ENCODE peak calls at places on chromosomes 4 and X, in nine cellular contexts. Z, O, X, H, W, J, D, Q and P are unnamed samples.
A peak's percentile ranks its signal among the peaks of the same experiment; 100 is the strongest.

GRCh38 chr4:165118256-165118909 is 5.7 kb upstream of the TMEM192 start:
- DNase-seq in X (no peak), Q (no peak), O (no peak), D (no peak), H (no peak), J (no peak), W (no peak), Z (no peak), P (no peak)

GRCh38 chr4:140052050-140052449 is 101.9 kb downstream of the MAML3 start:
- DNase-seq in O (no peak), Q (peak; percentile 59), Z (no peak), X (no peak), W (no peak), J (no peak), D (peak; percentile 60), H (peak; percentile 50), P (no peak)

GRCh38 chrX:12548746-12549145 is 242.5 kb upstream of the PRPS2 start:
- DNase-seq in W (no peak), H (no peak), J (no peak), O (no peak), X (no peak), D (no peak), Q (no peak), Z (no peak), P (no peak)

GRCh38 chr4:139522457-139522856 is 33.6 kb downstream of the SETD7 start:
- DNase-seq in X (no peak), O (no peak), Z (no peak), W (no peak), D (no peak), Q (no peak), H (no peak), J (no peak), P (no peak)

GRCh38 chrX:1224954-1225353 is 12.5 kb upstream of the CRLF2 start:
- DNase-seq in O (peak; percentile 5), D (no peak), Z (no peak), W (no peak), J (no peak), Q (no peak), X (no peak), H (no peak), P (no peak)

GRCh38 chrX:10615931-10616780 is 4.2 kb downstream of the MID1 start:
- DNase-seq in Z (peak; percentile 67), H (peak; percentile 46), W (no peak), X (no peak), J (no peak), D (peak; percentile 43), O (peak; percentile 72), Q (peak; percentile 49), P (no peak)

GRCh38 chr4:103095080-103095479 is 4.6 kb downstream of the BDH2 start:
- DNase-seq in Z (no peak), O (no peak), Q (no peak), J (no peak), W (no peak), X (no peak), D (no peak), H (no peak), P (no peak)

GRCh38 chr4:26110493-26110892 is 196.5 kb downstream of the SMIM20 start:
- DNase-seq in J (no peak), W (no peak), D (no peak), H (no peak), Q (no peak), O (no peak), X (no peak), Z (no peak), P (no peak)

GRCh38 chr4:100286601-100287000 is 96.3 kb upstream of the DDIT4L start:
- DNase-seq in W (no peak), O (no peak), J (no peak), D (no peak), X (no peak), Z (no peak), H (no peak), Q (no peak), P (no peak)

GRCh38 chr4:108168672-108169562 is at the start of gene LEF1:
- DNase-seq in W (no peak), O (no peak), J (no peak), X (peak; percentile 87), D (peak; percentile 34), Z (peak; percentile 63), H (peak; percentile 33), Q (no peak), P (no peak)

GRCh38 chrX:31603411-31604120 is 531.7 kb upstream of the FTHL17 start:
- DNase-seq in W (no peak), Q (no peak), J (no peak), H (no peak), Z (no peak), D (no peak), X (no peak), O (no peak), P (no peak)

GRCh38 chr4:43163101-43163792 is 270.7 kb downstream of the GRXCR1 start:
- DNase-seq in W (no peak), H (no peak), D (no peak), O (no peak), X (no peak), Z (no peak), J (no peak), Q (no peak), P (no peak)
- TF ChIP-seq EP300 in W (no peak), H (no peak), D (no peak), O (no peak), X (no peak), Z (no peak), J (no peak), Q (no peak), P (no peak)

GRCh38 chr4:86834901-86835300 is 14.3 kb downstream of the SLC10A6 start:
- DNase-seq in J (no peak), Z (no peak), D (no peak), X (no peak), W (no peak), O (no peak), Q (no peak), H (no peak), P (no peak)

GRCh38 chr4:86825511-86825910 is 23.7 kb downstream of the SLC10A6 start:
- DNase-seq in Z (no peak), J (no peak), X (no peak), W (no peak), H (no peak), D (no peak), O (no peak), Q (no peak), P (no peak)

GRCh38 chr4:86835677-86836076 is 13.5 kb downstream of the SLC10A6 start:
- DNase-seq in J (no peak), H (no peak), Q (no peak), D (no peak), W (no peak), X (no peak), Z (no peak), O (no peak), P (no peak)

DNA sequence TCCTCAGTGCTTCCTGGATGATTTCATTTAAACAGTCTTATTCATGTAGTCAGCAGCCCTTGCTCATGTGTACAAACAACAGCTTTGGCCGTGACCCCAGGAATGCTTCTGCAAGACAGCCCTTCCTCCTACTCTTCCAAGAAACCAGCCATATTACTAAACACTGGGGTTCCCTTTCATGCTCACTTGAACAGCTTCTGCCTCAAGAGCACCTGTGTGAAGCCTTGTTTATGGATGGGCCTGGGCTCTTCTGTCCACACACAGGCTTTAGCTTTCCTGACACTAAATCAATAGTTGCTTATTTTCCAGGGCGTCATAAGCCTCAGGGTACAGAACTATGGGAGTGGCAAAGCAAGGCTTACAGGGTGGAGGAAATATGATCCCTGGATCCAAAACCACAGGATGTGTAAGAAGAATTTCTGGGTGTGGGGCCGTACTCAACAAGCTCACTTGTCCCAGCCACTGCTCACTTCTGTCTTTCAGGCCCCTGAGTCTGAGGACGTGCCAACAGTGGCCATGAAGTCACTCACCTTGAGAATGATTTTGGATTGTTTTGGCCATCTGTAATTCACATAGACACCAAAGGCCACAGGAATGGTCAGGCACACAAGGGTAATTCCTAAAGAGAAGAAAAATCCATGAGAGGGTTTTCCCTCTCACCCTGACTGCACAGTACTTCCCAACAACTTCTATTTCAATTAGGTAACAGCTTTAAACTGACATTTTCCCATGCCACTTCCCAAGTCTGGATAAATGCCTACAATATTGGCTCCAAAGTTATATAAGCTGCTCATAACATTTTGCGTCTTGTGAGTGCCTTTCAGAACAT is 17.7 kb downstream of the SLC10A6 start:
- DNase-seq in D (no peak), Q (peak; percentile 65), O (no peak), Z (no peak), H (peak; percentile 9), W (no peak), X (no peak), J (peak; percentile 6), P (no peak)
- TF ChIP-seq EP300 in D (no peak), Q (no peak), O (no peak), Z (no peak), H (no peak), W (no peak), X (no peak), J (no peak), P (no peak)

GRCh38 chr4:142278663-142279062 is 567.4 kb downstream of the INPP4B start:
- DNase-seq in H (no peak), J (no peak), W (no peak), D (no peak), X (no peak), Q (no peak), Z (no peak), O (no peak), P (no peak)

GRCh38 chr4:142284402-142285221 is 561.5 kb downstream of the INPP4B start:
- DNase-seq in Q (no peak), X (no peak), W (no peak), J (no peak), H (no peak), Z (no peak), O (no peak), D (no peak), P (no peak)

GRCh38 chr4:142281999-142282398 is 564.1 kb downstream of the INPP4B start:
- DNase-seq in Z (no peak), H (no peak), W (no peak), O (no peak), D (no peak), J (no peak), Q (no peak), X (no peak), P (no peak)

GRCh38 chr4:142285222-142285583 is 560.9 kb downstream of the INPP4B start:
- DNase-seq in H (no peak), X (no peak), Q (no peak), D (no peak), W (no peak), Z (no peak), O (no peak), J (no peak), P (no peak)

DNA sequence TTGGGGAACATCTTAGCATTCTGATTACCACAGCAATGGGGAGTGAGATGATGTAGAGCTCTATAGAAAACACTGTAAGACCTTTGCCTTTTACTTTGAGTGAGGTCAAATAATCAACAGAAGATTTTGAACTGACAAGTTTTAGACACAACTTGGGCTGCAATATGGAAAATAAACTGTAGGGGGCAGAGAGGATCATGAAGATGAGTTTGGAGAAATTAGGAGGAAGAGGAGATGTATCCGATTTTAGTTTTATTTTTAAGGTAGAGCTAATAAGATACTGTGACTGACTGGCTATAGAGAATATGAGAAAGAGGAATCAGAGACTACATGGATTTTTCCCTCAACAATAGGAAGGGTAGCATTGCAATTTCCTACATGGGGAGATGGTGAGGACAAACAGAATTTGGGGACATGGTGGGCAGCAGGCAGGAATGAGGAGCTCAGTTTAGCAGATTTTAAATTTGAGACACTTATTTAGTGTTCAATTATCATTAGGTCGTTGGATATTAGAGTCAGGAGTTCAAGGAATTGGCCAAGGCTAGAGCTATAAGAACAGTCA is 563.1 kb downstream of the INPP4B start:
- DNase-seq in H (no peak), W (no peak), D (no peak), O (no peak), J (no peak), X (no peak), Z (no peak), Q (no peak), P (no peak)
- TF ChIP-seq EP300 in H (no peak), W (no peak), D (no peak), O (no peak), J (no peak), X (no peak), Z (no peak), Q (no peak), P (no peak)

GRCh38 chr4:118173956-118174355 is 139.7 kb downstream of the NDST3 start:
- DNase-seq in W (no peak), O (no peak), X (no peak), Q (no peak), D (no peak), Z (no peak), J (no peak), H (no peak), P (no peak)
- TF ChIP-seq EP300 in W (no peak), O (no peak), X (no peak), Q (no peak), D (no peak), Z (peak; percentile 47), J (no peak), H (no peak), P (no peak)